ENCODE peak calls at places on chromosome 13, in ten cellular contexts. H is astrocyte, V is dorsolateral prefrontal cortex, M is left lung, Z is GM12878, Q is neural progenitor cell, Y is tibial artery, G is AG04449, X is ascending aorta, N is A673. T is an unnamed sample.

GRCh38 chr13:73075546-73075945 is 16.7 kb downstream of the KLF5 start:
- DNase-seq in H (no peak), V (no peak), M (no peak), Z (no peak), Q (peak), Y (no peak), G (no peak), X (no peak), N (no peak), T (no peak)

GRCh38 chr13:40208517-40208916 is 457.9 kb downstream of the FOXO1 start:
- DNase-seq in H (no peak), V (no peak), M (no peak), Z (peak), Q (no peak), Y (no peak), G (no peak), X (no peak), N (no peak), T (no peak)

GRCh38 chr13:106621833-106622232 is 53.9 kb upstream of the ARGLU1 start:
- DNase-seq in H (no peak), V (no peak), M (no peak), Z (no peak), Q (no peak), Y (no peak), G (no peak), X (no peak), N (no peak), T (no peak)

GRCh38 chr13:100594731-100595130 is 6.1 kb upstream of the GGACT start:
- DNase-seq in H (no peak), V (no peak), M (no peak), Z (no peak), Q (peak), Y (no peak), G (no peak), X (no peak), N (no peak), T (no peak)

GRCh38 chr13:52842440-52842839 is 6.0 kb downstream of the PCDH8 start:
- DNase-seq in H (no peak), V (no peak), M (no peak), Z (no peak), Q (no peak), Y (no peak), G (no peak), X (no peak), N (no peak), T (no peak)

GRCh38 chr13:76398426-76398825 is 487.8 kb downstream of the KCTD12 start:
- DNase-seq in H (no peak), V (no peak), M (no peak), Z (no peak), Q (no peak), Y (no peak), G (no peak), X (no peak), N (no peak), T (no peak)

GRCh38 chr13:75195479-75196111 is 286.4 kb downstream of the TBC1D4 start:
- DNase-seq in H (no peak), V (no peak), M (no peak), Z (no peak), Q (peak), Y (no peak), G (no peak), X (no peak), N (no peak), T (peak)

GRCh38 chr13:59408738-59409137 is 755.0 kb downstream of the DIAPH3 start:
- DNase-seq in H (no peak), V (no peak), M (no peak), Z (no peak), Q (no peak), Y (no peak), G (no peak), X (no peak), N (no peak), T (no peak)

GRCh38 chr13:34153428-34154180 is 335.7 kb downstream of the RFC3 start:
- DNase-seq in H (no peak), V (no peak), M (no peak), Z (no peak), Q (no peak), Y (no peak), G (no peak), X (no peak), N (no peak), T (peak)

GRCh38 chr13:109790951-109791605 is 4.7 kb upstream of the IRS2 start:
- DNase-seq in H (no peak), V (no peak), M (no peak), Z (no peak), Q (peak), Y (no peak), G (no peak), X (no peak), N (peak), T (peak)

GRCh38 chr13:27425918-27426630 is 1.7 kb downstream of the GTF3A start:
- DNase-seq in H (peak), V (peak), M (peak), Z (peak), Q (peak), Y (peak), G (no peak), X (peak), N (peak), T (peak)
- TF ChIP-seq CTCF in H (peak), V (peak), M (peak), Z (peak), Q (peak), Y (peak), G (peak), X (no peak), N (peak), T (peak)

GRCh38 chr13:111210082-111210481 is 95.0 kb downstream of the ARHGEF7 start:
- DNase-seq in H (no peak), V (no peak), M (no peak), Z (no peak), Q (peak), Y (no peak), G (no peak), X (no peak), N (no peak), T (no peak)
- H3K4me3 ChIP-seq in H (peak), V (peak), M (no peak), Z (no peak), Q (no peak), Y (peak), G (peak), X (no peak), N (no peak), T (peak)

DNA sequence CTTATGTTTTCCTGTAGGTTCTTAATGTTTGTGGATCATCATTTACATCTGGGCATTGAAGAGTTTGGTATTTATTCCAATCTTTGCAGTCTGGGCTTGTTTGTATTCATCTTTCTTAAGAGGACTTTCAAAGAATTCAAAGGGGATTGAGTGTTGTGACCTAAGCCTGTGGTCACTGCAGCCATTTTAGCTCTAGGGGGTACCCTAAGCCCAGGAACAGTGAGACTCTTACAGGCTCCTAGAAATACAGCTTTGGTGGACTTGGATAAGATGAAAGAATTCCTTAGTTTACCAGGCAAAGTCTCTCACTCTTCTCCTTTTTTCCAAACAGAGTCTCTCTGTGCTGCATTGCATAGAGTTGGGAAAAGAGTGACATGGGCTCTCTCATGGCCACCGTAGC is 2539.0 kb upstream of the PCDH20 start:
- DNase-seq in H (no peak), V (no peak), M (no peak), Z (no peak), Q (peak), Y (no peak), G (no peak), X (no peak), N (no peak), T (no peak)
- TF ChIP-seq CTCF in H (no peak), V (no peak), M (no peak), Z (no peak), Q (peak), Y (no peak), G (no peak), X (no peak), N (no peak), T (no peak)

GRCh38 chr13:24267283-24267682 is 42.1 kb upstream of the C1QTNF9 start:
- DNase-seq in H (no peak), V (no peak), M (no peak), Z (peak), Q (no peak), Y (no peak), G (no peak), X (no peak), N (no peak), T (peak)
- H3K4me3 ChIP-seq in H (no peak), V (no peak), M (peak), Z (peak), Q (no peak), Y (peak), G (no peak), X (peak), N (no peak), T (peak)

DNA sequence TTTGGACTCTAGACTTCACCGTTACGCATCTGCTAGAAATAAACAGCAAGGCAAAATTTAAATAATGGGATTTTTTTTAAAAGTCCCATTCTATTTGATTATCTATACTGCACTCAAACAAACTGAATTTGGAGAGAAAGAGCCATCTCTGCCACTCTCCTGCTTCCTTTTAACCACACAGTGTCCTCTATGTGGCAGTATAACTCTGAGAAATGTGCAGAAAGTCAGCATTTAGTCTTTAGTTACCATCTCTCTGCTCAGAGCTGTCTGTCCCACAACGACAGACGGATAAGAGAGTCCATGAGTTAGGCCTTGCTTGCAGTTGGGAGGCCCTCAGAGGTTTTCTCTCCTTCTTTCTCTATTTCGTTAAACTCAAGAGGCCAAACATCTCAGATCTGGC is 21.2 kb downstream of the CCNA1 start:
- DNase-seq in H (no peak), V (no peak), M (no peak), Z (no peak), Q (peak), Y (no peak), G (no peak), X (no peak), N (peak), T (peak)
- TF ChIP-seq CTCF in H (peak), V (peak), M (peak), Z (peak), Q (peak), Y (no peak), G (peak), X (no peak), N (peak), T (peak)

GRCh38 chr13:36919206-36919832 is 719 bp downstream of the SMAD9 start:
- DNase-seq in H (peak), V (no peak), M (no peak), Z (no peak), Q (peak), Y (peak), G (no peak), X (no peak), N (peak), T (peak)
- H3K4me3 ChIP-seq in H (peak), V (peak), M (peak), Z (no peak), Q (peak), Y (peak), G (peak), X (peak), N (peak), T (peak)

GRCh38 chr13:45441633-45442032 is 23.1 kb upstream of the COG3 start:
- DNase-seq in H (peak), V (no peak), M (no peak), Z (peak), Q (no peak), Y (no peak), G (no peak), X (no peak), N (peak), T (peak)
- TF ChIP-seq CTCF in H (no peak), V (no peak), M (no peak), Z (peak), Q (no peak), Y (no peak), G (peak), X (no peak), N (peak), T (peak)

GRCh38 chr13:112234131-112234875 is 141.9 kb upstream of the SPACA7 start:
- DNase-seq in H (no peak), V (no peak), M (no peak), Z (no peak), Q (no peak), Y (no peak), G (no peak), X (no peak), N (no peak), T (no peak)
- H3K4me3 ChIP-seq in H (no peak), V (no peak), M (no peak), Z (no peak), Q (no peak), Y (no peak), G (no peak), X (no peak), N (no peak), T (no peak)

GRCh38 chr13:113211774-113212173 is 2.4 kb downstream of the CUL4A start:
- DNase-seq in H (no peak), V (no peak), M (no peak), Z (no peak), Q (peak), Y (no peak), G (no peak), X (no peak), N (peak), T (no peak)
- TF ChIP-seq CTCF in H (no peak), V (no peak), M (no peak), Z (no peak), Q (peak), Y (no peak), G (no peak), X (no peak), N (peak), T (peak)